ENCODE peak calls at places on chromosomes 4 and X, in eight cellular contexts. U is IMR-90; S is effector memory CD8-positive, alpha-beta T cell; K is WTC11; H is T-helper 2 cell; E is glutamatergic neuron; A is CD4-positive, alpha-beta T cell; O is activated T-helper 1 cell treated with anti-CD3 and anti-CD28 coated beads, Interleukin-2, amount 50 U/mL, for 16 hours. P is an unnamed sample.

GRCh38 chr4:51885371-51885770 is 42.4 kb downstream of the DCUN1D4 start:
- DNase-seq in U (peak; percentile 28), S (no peak), K (no peak), H (no peak), E (no peak), A (no peak), O (no peak), P (peak; percentile 3)

GRCh38 chr4:186737427-186737826 is 13.8 kb upstream of the FAT1 start:
- DNase-seq in U (no peak), S (no peak), K (no peak), H (no peak), E (no peak), A (no peak), O (no peak), P (no peak)

GRCh38 chr4:7192252-7193039 is at the start of gene SORCS2:
- DNase-seq in U (peak; percentile 39), S (peak; percentile 41), K (peak; percentile 72), H (peak; percentile 15), E (peak; percentile 86), A (peak; percentile 8), O (peak; percentile 15), P (peak; percentile 11)

GRCh38 chr4:74608151-74608949 is 163.4 kb downstream of the AREG start:
- DNase-seq in U (peak; percentile 61), S (no peak), K (no peak), H (no peak), E (no peak), A (no peak), O (no peak), P (peak; percentile 48)

GRCh38 chr4:153465583-153465921 is 608 bp upstream of the TMEM131L start:
- DNase-seq in U (peak; percentile 61), S (peak; percentile 12), K (peak; percentile 41), H (no peak), E (peak; percentile 41), A (no peak), O (no peak), P (peak; percentile 28)

GRCh38 chr4:27048350-27049100 is 187.9 kb downstream of the STIM2 start:
- DNase-seq in U (peak; percentile 27), S (no peak), K (no peak), H (peak; percentile 2), E (no peak), A (no peak), O (no peak), P (no peak)

GRCh38 chrX:122907375-122907774 is 276.7 kb upstream of the GRIA3 start:
- DNase-seq in U (no peak), S (no peak), K (no peak), H (no peak), E (no peak), A (no peak), O (no peak), P (no peak)

GRCh38 chrX:110004970-110005369 is 2.1 kb downstream of the TMEM164 start:
- DNase-seq in U (no peak), S (no peak), K (no peak), H (no peak), E (no peak), A (no peak), O (no peak), P (no peak)

GRCh38 chr4:38782452-38783108 is at the start of gene TLR10:
- DNase-seq in U (peak; percentile 52), S (peak; percentile 25), K (peak; percentile 27), H (no peak), E (no peak), A (peak; percentile 22), O (no peak), P (no peak)

GRCh38 chr4:152808670-152809069 is 28.9 kb downstream of the ARFIP1 start:
- DNase-seq in U (no peak), S (no peak), K (peak; percentile 32), H (no peak), E (no peak), A (no peak), O (no peak), P (no peak)

GRCh38 chr4:150244600-150244999 is 166.4 kb downstream of the DCLK2 start:
- DNase-seq in U (peak; percentile 78), S (no peak), K (no peak), H (no peak), E (no peak), A (no peak), O (no peak), P (peak; percentile 46)

GRCh38 chr4:2251795-2252529 is 9.9 kb downstream of the MXD4 start:
- DNase-seq in U (no peak), S (no peak), K (peak; percentile 7), H (no peak), E (peak; percentile 10), A (no peak), O (no peak), P (no peak)

GRCh38 chrX:115988825-115989224 is 181.7 kb upstream of the AGTR2 start:
- DNase-seq in U (no peak), S (no peak), K (no peak), H (no peak), E (no peak), A (no peak), O (no peak), P (no peak)

GRCh38 chrX:40192196-40192595 is 94.4 kb upstream of the BCOR start:
- DNase-seq in U (no peak), S (no peak), K (no peak), H (no peak), E (no peak), A (no peak), O (no peak), P (no peak)

GRCh38 chrX:18594079-18594478 is 77.8 kb downstream of the RS1 start:
- DNase-seq in U (no peak), S (no peak), K (no peak), H (no peak), E (no peak), A (no peak), O (no peak), P (no peak)

GRCh38 chrX:40683245-40683644 is 35.9 kb upstream of the CXorf38 start:
- DNase-seq in U (no peak), S (no peak), K (no peak), H (no peak), E (no peak), A (no peak), O (no peak), P (no peak)

GRCh38 chr4:113869743-113870375 is 108.3 kb upstream of the CAMK2D start:
- DNase-seq in U (peak; percentile 74), S (no peak), K (no peak), H (no peak), E (no peak), A (no peak), O (peak; percentile 17), P (peak; percentile 19)

GRCh38 chr4:116702949-116703348 is 382.4 kb downstream of the TRAM1L1 start:
- DNase-seq in U (no peak), S (no peak), K (no peak), H (no peak), E (no peak), A (no peak), O (no peak), P (no peak)

GRCh38 chrX:103488332-103488731 is 31.0 kb downstream of the RAB40A start:
- DNase-seq in U (no peak), S (no peak), K (no peak), H (no peak), E (no peak), A (no peak), O (no peak), P (peak; percentile 13)

GRCh38 chrX:13863326-13863725 is 46.4 kb upstream of the GPM6B start:
- DNase-seq in U (no peak), S (no peak), K (no peak), H (no peak), E (no peak), A (no peak), O (no peak), P (no peak)

GRCh38 chrX:8815460-8816065 is 14.4 kb upstream of the FAM9A start:
- DNase-seq in U (peak; percentile 40), S (peak; percentile 13), K (no peak), H (no peak), E (no peak), A (peak; percentile 5), O (no peak), P (no peak)

GRCh38 chr4:6262176-6262575 is 7.5 kb upstream of the WFS1 start:
- DNase-seq in U (no peak), S (no peak), K (no peak), H (no peak), E (no peak), A (no peak), O (no peak), P (no peak)

P was measured in HCEC 1CT.